ENCODE peak calls at places on chromosomes 7 and 10, in ten cellular contexts. P is activated T-cell treated with anti-CD3 and anti-CD28 coated beads for 48 hours; E is HFFc6; V is Calu3; Z is activated CD4-positive, alpha-beta T cell treated with anti-CD3 and anti-CD28 coated beads, Interleukin-2, amount 50 U/mL, for 1 hour; R is M059J; X is brain microvascular endothelial cell; Y is NCI-H1092 treated with DMSO at 0.1 percent for 48 hours; U is stomach; M is CD4-positive, alpha-beta T cell. I is an unnamed sample.

GRCh38 chr10:61781969-61782403 is 119.3 kb downstream of the CABCOCO1 start:
- DNase-seq in P (no peak), E (no peak), V (peak), Z (no peak), R (peak), X (no peak), Y (no peak), U (no peak), M (no peak), I (no peak)

GRCh38 chr10:129870042-129870757 is 93.9 kb downstream of the EBF3 start:
- DNase-seq in P (no peak), E (no peak), V (no peak), Z (no peak), R (no peak), X (no peak), Y (no peak), U (no peak), M (no peak), I (no peak)

GRCh38 chr7:44576228-44576627 is 2.5 kb upstream of the DDX56 start:
- DNase-seq in P (no peak), E (no peak), V (no peak), Z (no peak), R (no peak), X (no peak), Y (no peak), U (no peak), M (no peak), I (no peak)

GRCh38 chr10:134205-134742 is 981 bp upstream of the ZMYND11 start:
- DNase-seq in P (peak), E (no peak), V (no peak), Z (no peak), R (peak), X (no peak), Y (peak), U (no peak), M (no peak), I (no peak)

GRCh38 chr7:128059143-128059975 is 28.1 kb upstream of the LRRC4 start:
- DNase-seq in P (no peak), E (no peak), V (no peak), Z (no peak), R (no peak), X (no peak), Y (no peak), U (no peak), M (no peak), I (no peak)

GRCh38 chr10:92689663-92690210 is at the start of gene HHEX:
- DNase-seq in P (no peak), E (no peak), V (peak), Z (peak), R (no peak), X (no peak), Y (peak), U (peak), M (no peak), I (no peak)

GRCh38 chr7:40244226-40244625 is 109.4 kb downstream of the SUGCT start:
- DNase-seq in P (no peak), E (no peak), V (no peak), Z (no peak), R (no peak), X (no peak), Y (no peak), U (no peak), M (no peak), I (no peak)

GRCh38 chr7:117505238-117505637 is 25.4 kb downstream of the CFTR start:
- DNase-seq in P (no peak), E (no peak), V (no peak), Z (no peak), R (no peak), X (no peak), Y (no peak), U (no peak), M (no peak), I (no peak)

GRCh38 chr7:17436126-17436525 is 137.7 kb downstream of the AHR start:
- DNase-seq in P (no peak), E (no peak), V (no peak), Z (no peak), R (no peak), X (no peak), Y (no peak), U (no peak), M (no peak), I (no peak)

GRCh38 chr10:805635-806305 is 116.3 kb upstream of the DIP2C start:
- DNase-seq in P (no peak), E (no peak), V (no peak), Z (no peak), R (no peak), X (no peak), Y (no peak), U (no peak), M (no peak), I (no peak)

GRCh38 chr10:86286591-86287421 is 79.8 kb downstream of the GRID1 start:
- DNase-seq in P (no peak), E (no peak), V (no peak), Z (no peak), R (no peak), X (no peak), Y (no peak), U (peak), M (no peak), I (no peak)

GRCh38 chr7:13894956-13895355 is 94.5 kb downstream of the ETV1 start:
- DNase-seq in P (no peak), E (no peak), V (no peak), Z (no peak), R (no peak), X (no peak), Y (no peak), U (no peak), M (no peak), I (no peak)

GRCh38 chr7:150420242-150420641 is 30.2 kb upstream of the GIMAP8 start:
- DNase-seq in P (no peak), E (no peak), V (no peak), Z (no peak), R (no peak), X (no peak), Y (no peak), U (no peak), M (no peak), I (no peak)

GRCh38 chr10:36172574-36172973 is 530.5 kb upstream of the FZD8 start:
- DNase-seq in P (no peak), E (no peak), V (no peak), Z (no peak), R (peak), X (peak), Y (no peak), U (no peak), M (no peak), I (peak)

GRCh38 chr7:22202141-22202540 is 154.8 kb downstream of the RAPGEF5 start:
- DNase-seq in P (no peak), E (no peak), V (peak), Z (no peak), R (no peak), X (peak), Y (no peak), U (no peak), M (no peak), I (no peak)

GRCh38 chr10:66784796-66785195 is 141.0 kb upstream of the LRRTM3 start:
- DNase-seq in P (no peak), E (peak), V (no peak), Z (no peak), R (peak), X (no peak), Y (no peak), U (no peak), M (no peak), I (no peak)

GRCh38 chr7:77651544-77652162 is 44.6 kb upstream of the RSBN1L start:
- DNase-seq in P (no peak), E (peak), V (peak), Z (peak), R (peak), X (peak), Y (peak), U (no peak), M (no peak), I (no peak)

GRCh38 chr10:114499630-114500190 is 95.4 kb upstream of the AFAP1L2 start:
- DNase-seq in P (peak), E (no peak), V (no peak), Z (peak), R (no peak), X (no peak), Y (no peak), U (peak), M (peak), I (no peak)

GRCh38 chr10:19719320-19719719 is 96.9 kb upstream of the PLXDC2 start:
- DNase-seq in P (no peak), E (no peak), V (no peak), Z (no peak), R (peak), X (peak), Y (no peak), U (no peak), M (no peak), I (peak)

GRCh38 chr7:110119883-110120581 is 970.9 kb upstream of the LRRN3 start:
- DNase-seq in P (no peak), E (peak), V (peak), Z (no peak), R (peak), X (peak), Y (no peak), U (no peak), M (no peak), I (no peak)

I was measured in non-pigmented ciliary epithelial cell.